ENCODE peak calls at places on chromosomes 12 and 14, in six cellular contexts. One of them, this sample, is unnamed.

GRCh38 chr14:101849125-101849524 is 87.6 kb downstream of the PPP2R5C start:
- DNase-seq in stimulated activated CD4-positive, alpha-beta T cell treated with anti-CD3 and anti-CD28 coated beads, Interleukin-2, amount 100 ng/mL, for 48 hours: no peak
- DNase-seq in activated gamma-delta T cell treated with Interleukin-2 at 50 U/mL for 16 hours: no peak
- DNase-seq in kidney tubule cell: no peak
- DNase-seq in neural crest cell: no peak
- DNase-seq in activated CD4-positive, CD25-positive, alpha-beta regulatory T cell: no peak
- DNase-seq in this sample: no peak

GRCh38 chr14:54189358-54190354 is 207.2 kb upstream of the CDKN3 start:
- DNase-seq in activated CD4-positive, CD25-positive, alpha-beta regulatory T cell: no peak
- DNase-seq in neural crest cell: no peak
- DNase-seq in stimulated activated CD4-positive, alpha-beta T cell treated with anti-CD3 and anti-CD28 coated beads, Interleukin-2, amount 100 ng/mL, for 48 hours: no peak
- DNase-seq in kidney tubule cell: peak
- DNase-seq in activated gamma-delta T cell treated with Interleukin-2 at 50 U/mL for 16 hours: no peak
- DNase-seq in this sample: no peak

GRCh38 chr12:51855586-51856428 is 7.3 kb upstream of the FIGNL2 start:
- DNase-seq in activated gamma-delta T cell treated with Interleukin-2 at 50 U/mL for 16 hours: no peak
- DNase-seq in kidney tubule cell: peak
- DNase-seq in activated CD4-positive, CD25-positive, alpha-beta regulatory T cell: no peak
- DNase-seq in neural crest cell: peak
- DNase-seq in stimulated activated CD4-positive, alpha-beta T cell treated with anti-CD3 and anti-CD28 coated beads, Interleukin-2, amount 100 ng/mL, for 48 hours: no peak
- DNase-seq in this sample: no peak

GRCh38 chr12:128652136-128652751 is 171.5 kb downstream of the SLC15A4 start:
- DNase-seq in kidney tubule cell: no peak
- DNase-seq in neural crest cell: no peak
- DNase-seq in activated gamma-delta T cell treated with Interleukin-2 at 50 U/mL for 16 hours: no peak
- DNase-seq in activated CD4-positive, CD25-positive, alpha-beta regulatory T cell: no peak
- DNase-seq in stimulated activated CD4-positive, alpha-beta T cell treated with anti-CD3 and anti-CD28 coated beads, Interleukin-2, amount 100 ng/mL, for 48 hours: no peak
- DNase-seq in this sample: no peak

GRCh38 chr12:24359418-24359817 is 409.9 kb upstream of the SOX5 start:
- DNase-seq in stimulated activated CD4-positive, alpha-beta T cell treated with anti-CD3 and anti-CD28 coated beads, Interleukin-2, amount 100 ng/mL, for 48 hours: no peak
- DNase-seq in kidney tubule cell: no peak
- DNase-seq in activated gamma-delta T cell treated with Interleukin-2 at 50 U/mL for 16 hours: no peak
- DNase-seq in activated CD4-positive, CD25-positive, alpha-beta regulatory T cell: no peak
- DNase-seq in neural crest cell: no peak
- DNase-seq in this sample: no peak

GRCh38 chr12:46452776-46453175 is 80.2 kb upstream of the SLC38A2 start:
- DNase-seq in activated CD4-positive, CD25-positive, alpha-beta regulatory T cell: no peak
- DNase-seq in stimulated activated CD4-positive, alpha-beta T cell treated with anti-CD3 and anti-CD28 coated beads, Interleukin-2, amount 100 ng/mL, for 48 hours: no peak
- DNase-seq in neural crest cell: no peak
- DNase-seq in kidney tubule cell: no peak
- DNase-seq in activated gamma-delta T cell treated with Interleukin-2 at 50 U/mL for 16 hours: no peak
- DNase-seq in this sample: no peak

GRCh38 chr12:52455818-52456217 is 3.9 kb upstream of the KRT6B start:
- DNase-seq in activated gamma-delta T cell treated with Interleukin-2 at 50 U/mL for 16 hours: no peak
- DNase-seq in kidney tubule cell: no peak
- DNase-seq in activated CD4-positive, CD25-positive, alpha-beta regulatory T cell: no peak
- DNase-seq in neural crest cell: no peak
- DNase-seq in stimulated activated CD4-positive, alpha-beta T cell treated with anti-CD3 and anti-CD28 coated beads, Interleukin-2, amount 100 ng/mL, for 48 hours: no peak
- DNase-seq in this sample: no peak

GRCh38 chr12:110102255-110102654 is 21.9 kb upstream of the IFT81 start:
- DNase-seq in kidney tubule cell: peak
- DNase-seq in neural crest cell: peak
- DNase-seq in stimulated activated CD4-positive, alpha-beta T cell treated with anti-CD3 and anti-CD28 coated beads, Interleukin-2, amount 100 ng/mL, for 48 hours: peak
- DNase-seq in activated CD4-positive, CD25-positive, alpha-beta regulatory T cell: no peak
- DNase-seq in activated gamma-delta T cell treated with Interleukin-2 at 50 U/mL for 16 hours: no peak
- DNase-seq in this sample: peak

GRCh38 chr14:84493779-84494178 is 1036.2 kb upstream of the FLRT2 start:
- DNase-seq in activated CD4-positive, CD25-positive, alpha-beta regulatory T cell: no peak
- DNase-seq in kidney tubule cell: no peak
- DNase-seq in stimulated activated CD4-positive, alpha-beta T cell treated with anti-CD3 and anti-CD28 coated beads, Interleukin-2, amount 100 ng/mL, for 48 hours: no peak
- DNase-seq in activated gamma-delta T cell treated with Interleukin-2 at 50 U/mL for 16 hours: no peak
- DNase-seq in neural crest cell: no peak
- DNase-seq in this sample: no peak

GRCh38 chr14:77542349-77543239 is 44.0 kb upstream of the ISM2 start:
- DNase-seq in neural crest cell: no peak
- DNase-seq in kidney tubule cell: no peak
- DNase-seq in activated gamma-delta T cell treated with Interleukin-2 at 50 U/mL for 16 hours: no peak
- DNase-seq in stimulated activated CD4-positive, alpha-beta T cell treated with anti-CD3 and anti-CD28 coated beads, Interleukin-2, amount 100 ng/mL, for 48 hours: no peak
- DNase-seq in activated CD4-positive, CD25-positive, alpha-beta regulatory T cell: no peak
- DNase-seq in this sample: no peak

GRCh38 chr12:7729683-7730195 is 17.4 kb downstream of the CLEC4C start:
- DNase-seq in neural crest cell: no peak
- DNase-seq in activated gamma-delta T cell treated with Interleukin-2 at 50 U/mL for 16 hours: no peak
- DNase-seq in kidney tubule cell: no peak
- DNase-seq in stimulated activated CD4-positive, alpha-beta T cell treated with anti-CD3 and anti-CD28 coated beads, Interleukin-2, amount 100 ng/mL, for 48 hours: no peak
- DNase-seq in activated CD4-positive, CD25-positive, alpha-beta regulatory T cell: no peak
- DNase-seq in this sample: no peak

GRCh38 chr14:93103392-93104080 is 12.2 kb downstream of the ITPK1 start:
- DNase-seq in activated CD4-positive, CD25-positive, alpha-beta regulatory T cell: peak
- DNase-seq in kidney tubule cell: peak
- DNase-seq in neural crest cell: no peak
- DNase-seq in stimulated activated CD4-positive, alpha-beta T cell treated with anti-CD3 and anti-CD28 coated beads, Interleukin-2, amount 100 ng/mL, for 48 hours: no peak
- DNase-seq in activated gamma-delta T cell treated with Interleukin-2 at 50 U/mL for 16 hours: peak
- DNase-seq in this sample: no peak

GRCh38 chr12:124766745-124767074 is 97.0 kb downstream of the SCARB1 start:
- DNase-seq in kidney tubule cell: no peak
- DNase-seq in activated gamma-delta T cell treated with Interleukin-2 at 50 U/mL for 16 hours: no peak
- DNase-seq in neural crest cell: no peak
- DNase-seq in activated CD4-positive, CD25-positive, alpha-beta regulatory T cell: no peak
- DNase-seq in stimulated activated CD4-positive, alpha-beta T cell treated with anti-CD3 and anti-CD28 coated beads, Interleukin-2, amount 100 ng/mL, for 48 hours: no peak
- DNase-seq in this sample: no peak

GRCh38 chr12:53427905-53428594 is 4.4 kb downstream of the AMHR2 start:
- DNase-seq in activated gamma-delta T cell treated with Interleukin-2 at 50 U/mL for 16 hours: no peak
- DNase-seq in kidney tubule cell: peak
- DNase-seq in activated CD4-positive, CD25-positive, alpha-beta regulatory T cell: no peak
- DNase-seq in neural crest cell: no peak
- DNase-seq in stimulated activated CD4-positive, alpha-beta T cell treated with anti-CD3 and anti-CD28 coated beads, Interleukin-2, amount 100 ng/mL, for 48 hours: no peak
- DNase-seq in this sample: no peak

GRCh38 chr14:23568021-23568599 is 519 bp upstream of the AP1G2 start:
- DNase-seq in activated gamma-delta T cell treated with Interleukin-2 at 50 U/mL for 16 hours: no peak
- DNase-seq in stimulated activated CD4-positive, alpha-beta T cell treated with anti-CD3 and anti-CD28 coated beads, Interleukin-2, amount 100 ng/mL, for 48 hours: no peak
- DNase-seq in kidney tubule cell: no peak
- DNase-seq in activated CD4-positive, CD25-positive, alpha-beta regulatory T cell: no peak
- DNase-seq in neural crest cell: no peak
- DNase-seq in this sample: no peak

GRCh38 chr14:105058521-105059034 is 6.7 kb downstream of the GPR132 start:
- DNase-seq in stimulated activated CD4-positive, alpha-beta T cell treated with anti-CD3 and anti-CD28 coated beads, Interleukin-2, amount 100 ng/mL, for 48 hours: no peak
- DNase-seq in kidney tubule cell: no peak
- DNase-seq in activated CD4-positive, CD25-positive, alpha-beta regulatory T cell: no peak
- DNase-seq in activated gamma-delta T cell treated with Interleukin-2 at 50 U/mL for 16 hours: no peak
- DNase-seq in neural crest cell: no peak
- DNase-seq in this sample: no peak

GRCh38 chr12:7716391-7716790 is 5.2 kb downstream of the DPPA3 start:
- DNase-seq in activated gamma-delta T cell treated with Interleukin-2 at 50 U/mL for 16 hours: no peak
- DNase-seq in neural crest cell: no peak
- DNase-seq in kidney tubule cell: peak
- DNase-seq in activated CD4-positive, CD25-positive, alpha-beta regulatory T cell: no peak
- DNase-seq in stimulated activated CD4-positive, alpha-beta T cell treated with anti-CD3 and anti-CD28 coated beads, Interleukin-2, amount 100 ng/mL, for 48 hours: no peak
- DNase-seq in this sample: no peak

GRCh38 chr12:51846209-51846779 is 2.2 kb downstream of the FIGNL2 start:
- DNase-seq in stimulated activated CD4-positive, alpha-beta T cell treated with anti-CD3 and anti-CD28 coated beads, Interleukin-2, amount 100 ng/mL, for 48 hours: no peak
- DNase-seq in kidney tubule cell: no peak
- DNase-seq in activated CD4-positive, CD25-positive, alpha-beta regulatory T cell: no peak
- DNase-seq in activated gamma-delta T cell treated with Interleukin-2 at 50 U/mL for 16 hours: no peak
- DNase-seq in neural crest cell: no peak
- DNase-seq in this sample: no peak

GRCh38 chr12:46942579-46942978 is 116.8 kb upstream of the SLC38A4 start:
- DNase-seq in activated gamma-delta T cell treated with Interleukin-2 at 50 U/mL for 16 hours: no peak
- DNase-seq in activated CD4-positive, CD25-positive, alpha-beta regulatory T cell: no peak
- DNase-seq in kidney tubule cell: peak
- DNase-seq in stimulated activated CD4-positive, alpha-beta T cell treated with anti-CD3 and anti-CD28 coated beads, Interleukin-2, amount 100 ng/mL, for 48 hours: no peak
- DNase-seq in neural crest cell: no peak
- DNase-seq in this sample: no peak

GRCh38 chr14:72515779-72516770 is 377.8 kb downstream of the DPF3 start:
- DNase-seq in neural crest cell: no peak
- DNase-seq in kidney tubule cell: peak
- DNase-seq in activated CD4-positive, CD25-positive, alpha-beta regulatory T cell: no peak
- DNase-seq in activated gamma-delta T cell treated with Interleukin-2 at 50 U/mL for 16 hours: no peak
- DNase-seq in stimulated activated CD4-positive, alpha-beta T cell treated with anti-CD3 and anti-CD28 coated beads, Interleukin-2, amount 100 ng/mL, for 48 hours: no peak
- DNase-seq in this sample: no peak

GRCh38 chr14:103550451-103551337 is 11.8 kb downstream of the BAG5 start:
- DNase-seq in activated gamma-delta T cell treated with Interleukin-2 at 50 U/mL for 16 hours: no peak
- DNase-seq in neural crest cell: no peak
- DNase-seq in kidney tubule cell: peak
- DNase-seq in stimulated activated CD4-positive, alpha-beta T cell treated with anti-CD3 and anti-CD28 coated beads, Interleukin-2, amount 100 ng/mL, for 48 hours: no peak
- DNase-seq in activated CD4-positive, CD25-positive, alpha-beta regulatory T cell: no peak
- DNase-seq in this sample: no peak

GRCh38 chr12:113938471-113938870 is 27.7 kb downstream of the RBM19 start:
- DNase-seq in stimulated activated CD4-positive, alpha-beta T cell treated with anti-CD3 and anti-CD28 coated beads, Interleukin-2, amount 100 ng/mL, for 48 hours: no peak
- DNase-seq in activated gamma-delta T cell treated with Interleukin-2 at 50 U/mL for 16 hours: no peak
- DNase-seq in kidney tubule cell: no peak
- DNase-seq in activated CD4-positive, CD25-positive, alpha-beta regulatory T cell: no peak
- DNase-seq in neural crest cell: no peak
- DNase-seq in this sample: no peak

GRCh38 chr12:51934080-51934479 is 17.4 kb upstream of the ACVR1B start:
- DNase-seq in activated gamma-delta T cell treated with Interleukin-2 at 50 U/mL for 16 hours: no peak
- DNase-seq in activated CD4-positive, CD25-positive, alpha-beta regulatory T cell: no peak
- DNase-seq in neural crest cell: no peak
- DNase-seq in stimulated activated CD4-positive, alpha-beta T cell treated with anti-CD3 and anti-CD28 coated beads, Interleukin-2, amount 100 ng/mL, for 48 hours: no peak
- DNase-seq in kidney tubule cell: no peak
- DNase-seq in this sample: no peak

GRCh38 chr14:75905505-75905904 is 76.3 kb downstream of the TGFB3 start:
- DNase-seq in neural crest cell: no peak
- DNase-seq in stimulated activated CD4-positive, alpha-beta T cell treated with anti-CD3 and anti-CD28 coated beads, Interleukin-2, amount 100 ng/mL, for 48 hours: no peak
- DNase-seq in activated CD4-positive, CD25-positive, alpha-beta regulatory T cell: no peak
- DNase-seq in kidney tubule cell: no peak
- DNase-seq in activated gamma-delta T cell treated with Interleukin-2 at 50 U/mL for 16 hours: no peak
- DNase-seq in this sample: no peak

GRCh38 chr14:53847057-53847456 is 109.6 kb downstream of the BMP4 start:
- DNase-seq in kidney tubule cell: no peak
- DNase-seq in neural crest cell: no peak
- DNase-seq in activated CD4-positive, CD25-positive, alpha-beta regulatory T cell: no peak
- DNase-seq in stimulated activated CD4-positive, alpha-beta T cell treated with anti-CD3 and anti-CD28 coated beads, Interleukin-2, amount 100 ng/mL, for 48 hours: no peak
- DNase-seq in activated gamma-delta T cell treated with Interleukin-2 at 50 U/mL for 16 hours: no peak
- DNase-seq in this sample: no peak

GRCh38 chr12:54199034-54199433 is 10.2 kb upstream of the SMUG1 start:
- DNase-seq in activated gamma-delta T cell treated with Interleukin-2 at 50 U/mL for 16 hours: no peak
- DNase-seq in neural crest cell: no peak
- DNase-seq in stimulated activated CD4-positive, alpha-beta T cell treated with anti-CD3 and anti-CD28 coated beads, Interleukin-2, amount 100 ng/mL, for 48 hours: no peak
- DNase-seq in activated CD4-positive, CD25-positive, alpha-beta regulatory T cell: no peak
- DNase-seq in kidney tubule cell: no peak
- DNase-seq in this sample: no peak

GRCh38 chr12:115227137-115227615 is 543.2 kb upstream of the TBX3 start:
- DNase-seq in neural crest cell: no peak
- DNase-seq in kidney tubule cell: peak
- DNase-seq in activated CD4-positive, CD25-positive, alpha-beta regulatory T cell: no peak
- DNase-seq in activated gamma-delta T cell treated with Interleukin-2 at 50 U/mL for 16 hours: no peak
- DNase-seq in stimulated activated CD4-positive, alpha-beta T cell treated with anti-CD3 and anti-CD28 coated beads, Interleukin-2, amount 100 ng/mL, for 48 hours: no peak
- DNase-seq in this sample: no peak

GRCh38 chr12:7588703-7589329 is 76.9 kb downstream of the APOBEC1 start:
- DNase-seq in kidney tubule cell: peak
- DNase-seq in activated gamma-delta T cell treated with Interleukin-2 at 50 U/mL for 16 hours: peak
- DNase-seq in neural crest cell: peak
- DNase-seq in activated CD4-positive, CD25-positive, alpha-beta regulatory T cell: no peak
- DNase-seq in stimulated activated CD4-positive, alpha-beta T cell treated with anti-CD3 and anti-CD28 coated beads, Interleukin-2, amount 100 ng/mL, for 48 hours: peak
- DNase-seq in this sample: peak

GRCh38 chr12:101001669-101002068 is 207.1 kb downstream of the ANO4 start:
- DNase-seq in activated gamma-delta T cell treated with Interleukin-2 at 50 U/mL for 16 hours: no peak
- DNase-seq in neural crest cell: no peak
- DNase-seq in activated CD4-positive, CD25-positive, alpha-beta regulatory T cell: no peak
- DNase-seq in stimulated activated CD4-positive, alpha-beta T cell treated with anti-CD3 and anti-CD28 coated beads, Interleukin-2, amount 100 ng/mL, for 48 hours: no peak
- DNase-seq in kidney tubule cell: peak
- DNase-seq in this sample: no peak

GRCh38 chr14:96852823-96853422 is 55.7 kb downstream of the VRK1 start:
- DNase-seq in activated CD4-positive, CD25-positive, alpha-beta regulatory T cell: no peak
- DNase-seq in kidney tubule cell: peak
- DNase-seq in activated gamma-delta T cell treated with Interleukin-2 at 50 U/mL for 16 hours: no peak
- DNase-seq in neural crest cell: no peak
- DNase-seq in stimulated activated CD4-positive, alpha-beta T cell treated with anti-CD3 and anti-CD28 coated beads, Interleukin-2, amount 100 ng/mL, for 48 hours: no peak
- DNase-seq in this sample: no peak

GRCh38 chr12:26935636-26936378 is 2.0 kb downstream of the INTS13 start:
- DNase-seq in stimulated activated CD4-positive, alpha-beta T cell treated with anti-CD3 and anti-CD28 coated beads, Interleukin-2, amount 100 ng/mL, for 48 hours: no peak
- DNase-seq in kidney tubule cell: no peak
- DNase-seq in neural crest cell: no peak
- DNase-seq in activated gamma-delta T cell treated with Interleukin-2 at 50 U/mL for 16 hours: no peak
- DNase-seq in activated CD4-positive, CD25-positive, alpha-beta regulatory T cell: no peak
- DNase-seq in this sample: no peak

GRCh38 chr12:121060149-121061001 is 21.3 kb upstream of the OASL start:
- DNase-seq in activated gamma-delta T cell treated with Interleukin-2 at 50 U/mL for 16 hours: peak
- DNase-seq in neural crest cell: no peak
- DNase-seq in kidney tubule cell: peak
- DNase-seq in stimulated activated CD4-positive, alpha-beta T cell treated with anti-CD3 and anti-CD28 coated beads, Interleukin-2, amount 100 ng/mL, for 48 hours: no peak
- DNase-seq in activated CD4-positive, CD25-positive, alpha-beta regulatory T cell: no peak
- DNase-seq in this sample: peak

GRCh38 chr12:68932123-68932700 is 759 bp downstream of the CPM start:
- DNase-seq in kidney tubule cell: peak
- DNase-seq in activated gamma-delta T cell treated with Interleukin-2 at 50 U/mL for 16 hours: no peak
- DNase-seq in stimulated activated CD4-positive, alpha-beta T cell treated with anti-CD3 and anti-CD28 coated beads, Interleukin-2, amount 100 ng/mL, for 48 hours: no peak
- DNase-seq in activated CD4-positive, CD25-positive, alpha-beta regulatory T cell: no peak
- DNase-seq in neural crest cell: no peak
- DNase-seq in this sample: no peak

GRCh38 chr14:34872822-34873590 is 2.2 kb downstream of the BAZ1A start:
- DNase-seq in activated CD4-positive, CD25-positive, alpha-beta regulatory T cell: no peak
- DNase-seq in kidney tubule cell: peak
- DNase-seq in activated gamma-delta T cell treated with Interleukin-2 at 50 U/mL for 16 hours: no peak
- DNase-seq in neural crest cell: no peak
- DNase-seq in stimulated activated CD4-positive, alpha-beta T cell treated with anti-CD3 and anti-CD28 coated beads, Interleukin-2, amount 100 ng/mL, for 48 hours: no peak
- DNase-seq in this sample: no peak

GRCh38 chr14:46344327-46344937 is 307.1 kb downstream of the RPL10L start:
- DNase-seq in activated gamma-delta T cell treated with Interleukin-2 at 50 U/mL for 16 hours: no peak
- DNase-seq in stimulated activated CD4-positive, alpha-beta T cell treated with anti-CD3 and anti-CD28 coated beads, Interleukin-2, amount 100 ng/mL, for 48 hours: no peak
- DNase-seq in kidney tubule cell: peak
- DNase-seq in activated CD4-positive, CD25-positive, alpha-beta regulatory T cell: no peak
- DNase-seq in neural crest cell: peak
- DNase-seq in this sample: no peak

GRCh38 chr14:96055065-96055752 is 16.0 kb downstream of the C14orf132 start:
- DNase-seq in stimulated activated CD4-positive, alpha-beta T cell treated with anti-CD3 and anti-CD28 coated beads, Interleukin-2, amount 100 ng/mL, for 48 hours: no peak
- DNase-seq in kidney tubule cell: no peak
- DNase-seq in activated CD4-positive, CD25-positive, alpha-beta regulatory T cell: no peak
- DNase-seq in neural crest cell: no peak
- DNase-seq in activated gamma-delta T cell treated with Interleukin-2 at 50 U/mL for 16 hours: no peak
- DNase-seq in this sample: no peak

GRCh38 chr12:132771126-132771838 is 9.7 kb upstream of the ANKLE2 start:
- DNase-seq in stimulated activated CD4-positive, alpha-beta T cell treated with anti-CD3 and anti-CD28 coated beads, Interleukin-2, amount 100 ng/mL, for 48 hours: no peak
- DNase-seq in neural crest cell: no peak
- DNase-seq in kidney tubule cell: no peak
- DNase-seq in activated gamma-delta T cell treated with Interleukin-2 at 50 U/mL for 16 hours: peak
- DNase-seq in activated CD4-positive, CD25-positive, alpha-beta regulatory T cell: no peak
- DNase-seq in this sample: no peak

GRCh38 chr14:50768693-50769092 is 62.3 kb downstream of the NIN start:
- DNase-seq in stimulated activated CD4-positive, alpha-beta T cell treated with anti-CD3 and anti-CD28 coated beads, Interleukin-2, amount 100 ng/mL, for 48 hours: no peak
- DNase-seq in kidney tubule cell: no peak
- DNase-seq in activated gamma-delta T cell treated with Interleukin-2 at 50 U/mL for 16 hours: no peak
- DNase-seq in neural crest cell: no peak
- DNase-seq in activated CD4-positive, CD25-positive, alpha-beta regulatory T cell: no peak
- DNase-seq in this sample: no peak

GRCh38 chr14:37232907-37233481 is 35.3 kb downstream of the MIPOL1 start:
- DNase-seq in activated gamma-delta T cell treated with Interleukin-2 at 50 U/mL for 16 hours: no peak
- DNase-seq in kidney tubule cell: peak
- DNase-seq in neural crest cell: peak
- DNase-seq in stimulated activated CD4-positive, alpha-beta T cell treated with anti-CD3 and anti-CD28 coated beads, Interleukin-2, amount 100 ng/mL, for 48 hours: no peak
- DNase-seq in activated CD4-positive, CD25-positive, alpha-beta regulatory T cell: no peak
- DNase-seq in this sample: peak

This sample was measured in iPS DF 6.9.